ENCODE peak calls at places on chromosomes 6 and 20, in nine cellular contexts. B is ovary, G is upper lobe of left lung, K is transverse colon, X is suprapubic skin, Q is sigmoid colon, N is SK-N-SH, M is stomach, E is tibial nerve. F is an unnamed sample.

GRCh38 chr6:108175592-108176279 is 9.9 kb downstream of the NR2E1 start:
- DNase-seq in K (no peak), N (peak), X (no peak), Q (no peak), B (no peak), E (no peak), G (peak), M (no peak), F (no peak)

GRCh38 chr6:27532820-27533538 is 60.1 kb upstream of the ZNF184 start:
- DNase-seq in E (no peak), K (no peak), Q (no peak), M (no peak), N (no peak), B (no peak), G (no peak), X (no peak), F (no peak)

GRCh38 chr6:150915156-150915555 is 49.7 kb downstream of the MTHFD1L start:
- DNase-seq in K (no peak), N (no peak), M (no peak), X (no peak), E (no peak), Q (no peak), B (no peak), G (no peak), F (no peak)

GRCh38 chr6:108526739-108527174 is 34.0 kb upstream of the FOXO3 start:
- DNase-seq in X (no peak), N (peak), K (no peak), Q (no peak), M (no peak), B (no peak), E (no peak), G (no peak), F (peak)

GRCh38 chr6:84785676-84786075 is 21.3 kb upstream of the TBX18 start:
- DNase-seq in X (no peak), N (no peak), E (no peak), K (no peak), G (no peak), M (no peak), B (no peak), Q (no peak), F (no peak)

GRCh38 chr20:21521596-21522478 is 8.0 kb upstream of the NKX2-2 start:
- DNase-seq in Q (no peak), G (no peak), B (no peak), E (no peak), K (no peak), X (no peak), N (peak), M (no peak), F (no peak)

GRCh38 chr6:52514514-52514913 is 62.3 kb downstream of the TRAM2 start:
- DNase-seq in B (peak), E (peak), X (peak), N (no peak), K (no peak), M (no peak), G (no peak), Q (peak), F (no peak)

GRCh38 chr20:29742699-29743100 is 1514.8 kb upstream of the DEFB115 start:
- DNase-seq in B (no peak), K (no peak), N (peak), E (no peak), X (no peak), M (no peak), G (no peak), Q (no peak), F (no peak)

GRCh38 chr6:142332393-142333080 is 30.7 kb downstream of the ADGRG6 start:
- DNase-seq in B (no peak), E (no peak), M (no peak), G (no peak), N (no peak), K (no peak), X (no peak), Q (no peak), F (no peak)

GRCh38 chr6:38012573-38012972 is 193.0 kb downstream of the ZFAND3 start:
- DNase-seq in M (no peak), K (no peak), Q (no peak), N (peak), X (no peak), E (no peak), G (no peak), B (no peak), F (peak)

GRCh38 chr6:135344526-135344925 is 153.0 kb downstream of the AHI1 start:
- DNase-seq in X (no peak), B (no peak), G (no peak), M (no peak), E (no peak), Q (no peak), K (no peak), N (no peak), F (no peak)

GRCh38 chr20:58408603-58409246 is 19.7 kb downstream of the VAPB start:
- DNase-seq in B (no peak), X (no peak), N (no peak), K (no peak), E (no peak), G (no peak), M (no peak), Q (no peak), F (no peak)

GRCh38 chr6:158991017-158991723 is 8.8 kb downstream of the RSPH3 start:
- DNase-seq in G (no peak), Q (no peak), M (no peak), B (no peak), N (no peak), X (no peak), E (no peak), K (no peak), F (no peak)

GRCh38 chr20:25058051-25058796 is at the start of gene ACSS1:
- DNase-seq in Q (peak), N (peak), M (peak), G (peak), K (peak), E (no peak), X (peak), B (peak), F (peak)

GRCh38 chr6:30075987-30076311 is 380 bp upstream of the RNF39 start:
- DNase-seq in G (no peak), E (no peak), Q (no peak), M (peak), X (peak), K (no peak), N (peak), B (no peak), F (no peak)

GRCh38 chr6:19806971-19807396 is 30.2 kb upstream of the ID4 start:
- DNase-seq in X (no peak), K (no peak), E (no peak), B (no peak), M (no peak), Q (no peak), G (no peak), N (no peak), F (no peak)

GRCh38 chr6:85677243-85677956 is 34.7 kb upstream of the SYNCRIP start:
- DNase-seq in N (no peak), Q (no peak), G (no peak), E (no peak), K (no peak), X (no peak), M (no peak), B (no peak), F (no peak)

GRCh38 chr20:6679086-6679485 is 88.4 kb upstream of the BMP2 start:
- DNase-seq in M (no peak), K (no peak), X (no peak), E (no peak), B (no peak), Q (no peak), G (no peak), N (no peak), F (no peak)

GRCh38 chr6:36838896-36839818 is at the start of gene CPNE5:
- DNase-seq in X (no peak), B (peak), G (no peak), N (peak), K (no peak), E (no peak), Q (no peak), M (no peak), F (no peak)

GRCh38 chr20:53666144-53666543 is 72.5 kb upstream of the ZNF217 start:
- DNase-seq in E (no peak), G (no peak), X (no peak), M (no peak), N (no peak), Q (no peak), K (peak), B (no peak), F (no peak)

GRCh38 chr6:14478396-14479225 is 361.0 kb downstream of the CD83 start:
- DNase-seq in K (no peak), M (no peak), B (no peak), G (no peak), Q (no peak), E (peak), X (no peak), N (no peak), F (no peak)

GRCh38 chr20:6525447-6526303 is 241.8 kb upstream of the BMP2 start:
- DNase-seq in N (no peak), G (no peak), Q (no peak), K (no peak), M (no peak), X (no peak), B (no peak), E (no peak), F (no peak)

GRCh38 chr6:33014841-33015634 is 5.6 kb upstream of the HLA-DOA start:
- DNase-seq in X (no peak), N (peak), Q (no peak), G (no peak), B (no peak), M (peak), E (peak), K (peak), F (peak)

GRCh38 chr20:50153153-50153499 is 397 bp downstream of the PEDS1 start:
- DNase-seq in K (peak), B (no peak), X (no peak), N (no peak), M (no peak), Q (peak), G (no peak), E (no peak), F (no peak)

GRCh38 chr6:113339173-113339572 is 518.0 kb upstream of the MARCKS start:
- DNase-seq in X (no peak), K (no peak), E (no peak), B (no peak), M (no peak), Q (no peak), N (no peak), G (no peak), F (no peak)

GRCh38 chr6:161407581-161407980 is 133.7 kb upstream of the AGPAT4 start:
- DNase-seq in X (no peak), K (no peak), E (no peak), M (no peak), B (no peak), N (no peak), G (no peak), Q (no peak), F (no peak)

GRCh38 chr20:20890751-20891150 is 178.3 kb upstream of the RALGAPA2 start:
- DNase-seq in E (no peak), B (no peak), N (no peak), Q (no peak), K (no peak), X (no peak), G (no peak), M (no peak), F (no peak)

DNA sequence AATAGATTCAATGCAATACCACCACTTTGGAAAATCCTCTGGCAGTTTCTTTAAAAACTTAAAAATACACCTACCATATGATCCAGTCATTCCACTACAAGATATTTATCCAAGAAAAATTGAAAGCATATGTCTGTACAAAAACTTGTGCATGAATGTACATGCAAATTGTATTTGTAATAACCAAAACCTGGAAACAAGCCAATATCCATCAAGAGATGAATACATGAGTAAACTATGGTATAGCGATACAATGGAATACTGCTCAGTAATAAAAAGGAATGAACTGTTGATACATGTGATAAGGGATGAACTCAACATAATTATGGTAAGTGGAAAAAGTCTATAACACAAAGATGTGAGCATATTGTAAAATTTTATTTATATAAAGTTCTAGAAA is 347.3 kb downstream of the SAMD5 start:
- DNase-seq in K (no peak), G (no peak), E (no peak), N (no peak), M (no peak), B (no peak), X (no peak), Q (no peak), F (no peak)
- TF ChIP-seq EP300 in K (no peak), G (no peak), E (no peak), N (no peak), M (no peak), B (no peak), X (no peak), Q (no peak), F (no peak)

DNA sequence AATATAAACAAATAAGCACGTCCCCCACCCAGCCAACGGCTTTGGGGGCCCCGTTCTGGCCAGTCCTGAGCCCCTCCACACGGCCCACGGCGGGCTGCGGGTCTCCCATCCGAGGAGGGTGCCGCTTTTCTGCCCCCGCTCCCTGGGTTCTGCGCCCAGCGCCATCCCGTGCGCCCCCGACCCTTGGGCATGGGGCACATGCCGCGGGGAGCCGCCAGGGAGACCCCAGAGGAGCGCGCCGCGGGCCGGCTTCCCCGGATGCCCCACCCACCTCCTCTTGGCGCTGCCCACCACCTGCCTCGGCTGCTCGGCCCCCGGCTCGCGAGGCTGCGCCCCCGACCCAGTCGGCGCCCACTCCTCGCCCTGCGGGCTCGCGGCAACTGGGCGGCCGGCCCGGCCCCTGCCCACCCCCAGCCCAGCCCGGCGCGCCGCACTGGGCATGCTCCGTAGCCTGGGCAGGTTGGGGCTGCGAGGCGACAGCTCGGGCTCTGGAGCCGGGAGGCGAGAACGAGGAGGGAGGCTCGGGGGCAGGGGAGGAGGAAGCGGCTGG is 580 bp upstream of the PLCB4 start:
- DNase-seq in E (no peak), X (peak), Q (peak), B (peak), K (peak), G (no peak), N (peak), M (peak), F (peak)
- TF ChIP-seq EP300 in E (no peak), X (no peak), Q (no peak), B (no peak), K (no peak), G (no peak), N (no peak), M (no peak), F (no peak)

DNA sequence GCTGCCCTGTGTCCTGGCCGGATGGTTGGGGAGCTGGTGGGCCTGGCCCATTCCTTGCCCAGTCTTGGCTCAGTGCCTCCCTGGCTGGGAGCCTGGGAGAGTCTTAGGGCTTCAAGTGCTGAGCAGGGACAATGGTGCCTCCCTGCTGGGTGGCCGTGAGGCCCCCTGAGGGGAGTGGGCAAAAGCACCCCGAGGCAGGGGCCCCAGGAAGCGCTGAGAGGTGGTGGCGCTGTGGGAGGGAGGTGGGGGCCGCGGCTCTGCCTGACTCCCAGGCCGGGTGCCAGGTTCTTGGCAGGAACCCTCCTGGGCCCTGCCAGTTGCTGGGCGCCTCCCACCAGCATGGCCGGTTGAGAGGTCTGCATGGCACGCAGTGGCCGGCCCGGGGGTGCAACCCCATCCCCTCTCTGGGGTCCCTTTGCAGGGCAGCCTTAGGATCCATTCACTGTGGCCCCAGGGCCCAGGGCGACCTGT is 9.3 kb upstream of the RPS21 start:
- DNase-seq in N (no peak), K (no peak), M (peak), E (no peak), X (no peak), G (no peak), Q (peak), B (no peak), F (no peak)
- TF ChIP-seq EP300 in N (no peak), K (no peak), M (no peak), E (no peak), X (no peak), G (no peak), Q (no peak), B (no peak), F (no peak)

GRCh38 chr6:143441010-143441409 is 9.5 kb downstream of the ADAT2 start:
- DNase-seq in B (no peak), K (no peak), X (no peak), E (no peak), Q (no peak), N (no peak), G (no peak), M (no peak), F (no peak)

GRCh38 chr6:143443096-143443495 is 7.4 kb downstream of the ADAT2 start:
- DNase-seq in N (no peak), G (peak), X (no peak), M (no peak), B (no peak), E (no peak), Q (no peak), K (no peak), F (no peak)

GRCh38 chr6:143441680-143442359 is 8.7 kb downstream of the ADAT2 start:
- DNase-seq in B (no peak), G (no peak), N (no peak), X (no peak), E (no peak), K (no peak), M (no peak), Q (no peak), F (no peak)
- TF ChIP-seq EP300 in B (no peak), G (no peak), N (no peak), X (no peak), E (no peak), K (no peak), M (no peak), Q (no peak), F (no peak)

DNA sequence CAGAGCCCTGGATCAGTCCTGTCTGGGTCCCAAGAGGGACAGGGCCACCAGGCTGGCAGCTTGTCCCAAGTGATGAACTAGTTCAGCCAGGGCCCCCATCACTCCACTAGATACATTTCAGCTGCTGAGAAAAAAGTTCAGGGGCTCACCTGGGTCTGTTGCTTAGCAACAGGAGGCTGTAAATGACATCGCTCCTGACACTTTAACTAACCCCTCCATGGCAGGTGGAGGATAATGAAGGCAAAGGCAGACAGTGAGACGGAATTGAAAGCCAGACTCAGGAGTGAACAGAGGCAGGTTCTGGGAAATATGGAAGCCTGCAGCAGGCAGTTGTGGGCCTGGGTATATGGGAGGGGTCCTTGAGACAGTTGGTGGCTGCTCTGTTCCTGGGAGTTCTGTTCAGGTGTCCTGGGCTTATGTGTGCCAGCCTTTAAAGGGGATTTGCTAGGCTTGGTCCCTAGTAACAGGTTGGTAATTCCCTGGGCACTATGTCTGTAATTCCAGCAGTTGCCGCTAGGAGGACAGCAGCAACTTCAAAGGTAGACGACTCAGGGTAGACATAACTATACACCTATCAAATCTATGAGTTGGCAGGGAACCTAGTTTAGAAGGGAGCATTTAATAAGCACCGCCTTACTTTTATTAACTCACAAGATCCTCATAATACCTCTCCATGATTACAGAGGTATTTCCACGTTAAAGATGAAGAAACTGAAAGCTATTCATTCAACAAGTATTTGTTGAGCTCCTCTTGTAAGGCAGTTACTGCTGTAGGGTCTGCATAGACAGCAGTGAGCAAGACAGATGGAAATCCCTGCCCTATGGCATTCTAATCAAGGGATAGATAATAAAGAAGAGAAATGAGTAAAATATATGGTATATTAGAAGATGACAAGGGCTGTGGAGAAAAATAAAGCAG is 78.1 kb upstream of the CTNNBL1 start:
- DNase-seq in K (peak), G (no peak), X (no peak), Q (no peak), E (peak), N (peak), B (no peak), M (peak), F (peak)
- TF ChIP-seq EP300 in K (no peak), G (no peak), X (no peak), Q (no peak), E (no peak), N (no peak), B (no peak), M (no peak), F (no peak)

DNA sequence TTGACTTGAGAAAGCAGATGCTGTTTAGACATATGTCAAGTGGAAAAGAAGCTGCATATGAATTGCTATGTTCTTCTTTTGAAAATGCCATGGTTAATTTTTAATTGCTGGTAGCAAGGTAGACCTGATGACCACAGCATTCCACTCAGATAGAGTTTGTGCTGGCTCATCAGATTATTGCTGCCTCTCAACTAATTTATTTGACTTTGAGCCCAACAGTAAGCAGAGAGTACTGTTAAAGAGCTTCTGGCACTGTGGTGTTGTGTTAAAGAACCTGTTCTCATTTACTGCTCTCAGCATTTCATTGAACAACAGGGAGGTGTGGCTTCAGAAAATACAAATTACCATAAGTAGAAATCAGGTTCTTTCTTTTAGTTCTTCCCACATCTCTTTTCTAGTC is 967.7 kb upstream of the GJE1 start:
- DNase-seq in M (no peak), E (no peak), K (no peak), B (no peak), G (no peak), N (no peak), Q (no peak), X (no peak), F (no peak)
- TF ChIP-seq EP300 in M (no peak), E (no peak), K (no peak), B (no peak), G (no peak), N (no peak), Q (no peak), X (no peak), F (no peak)

DNA sequence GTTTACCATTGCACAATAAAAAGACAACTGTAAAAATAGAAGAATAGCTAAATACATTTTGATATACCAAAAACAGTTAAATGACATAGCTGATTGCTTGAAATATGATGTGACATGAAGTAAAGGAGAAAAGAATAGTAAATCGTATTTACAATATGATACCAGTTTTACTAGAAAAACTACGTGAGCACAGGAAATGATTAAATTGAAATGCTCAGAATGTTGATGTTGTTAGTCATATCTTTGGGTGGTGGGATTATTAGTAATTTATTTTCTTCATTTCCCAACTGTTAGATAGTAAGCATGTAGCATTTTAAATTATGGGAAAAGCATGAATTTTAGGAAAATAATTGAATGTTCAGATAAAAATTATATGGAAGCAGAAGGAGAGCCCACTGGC is 268.3 kb upstream of the TAB2 start:
- DNase-seq in N (no peak), G (no peak), M (no peak), E (no peak), B (no peak), Q (no peak), X (no peak), K (no peak), F (no peak)
- TF ChIP-seq EP300 in N (no peak), G (no peak), M (no peak), E (no peak), B (no peak), Q (no peak), X (no peak), K (no peak), F (no peak)

F was measured in A549.